ENCODE peak calls at places on chromosome 22, in seven cellular contexts. F, X, Z, D, Q, U and C are unnamed samples.

GRCh38 chr22:35597692-35598395 is 19.3 kb downstream of the MB start:
- DNase-seq in D (no peak), U (no peak), Z (no peak), Q (no peak), X (no peak), F (no peak), C (no peak)

GRCh38 chr22:19085233-19086043 is 36.8 kb downstream of the DGCR2 start:
- DNase-seq in Q (no peak), F (peak), D (no peak), X (peak), Z (no peak), U (peak), C (no peak)

GRCh38 chr22:17570851-17571631 is 7.7 kb downstream of the SLC25A18 start:
- DNase-seq in Z (peak), Q (peak), U (no peak), F (peak), X (peak), D (peak), C (peak)

GRCh38 chr22:24433868-24434471 is 6.6 kb downstream of the ADORA2A start:
- DNase-seq in X (no peak), Q (no peak), U (no peak), D (no peak), F (peak), Z (no peak), C (no peak)

GRCh38 chr22:30992565-30992964 is 23.5 kb downstream of the TUG1 start:
- DNase-seq in Z (no peak), U (no peak), D (no peak), X (no peak), F (no peak), Q (no peak), C (no peak)

GRCh38 chr22:50673231-50674126 is 856 bp downstream of the SHANK3 start:
- DNase-seq in F (no peak), X (no peak), D (no peak), U (no peak), Q (no peak), Z (no peak), C (no peak)

GRCh38 chr22:43183496-43184263 is 3.3 kb downstream of the TTLL12 start:
- DNase-seq in Q (no peak), F (no peak), D (no peak), Z (no peak), U (no peak), X (no peak), C (no peak)

GRCh38 chr22:26825960-26826359 is 168.6 kb downstream of the MIAT start:
- DNase-seq in Z (no peak), U (no peak), X (no peak), F (no peak), Q (no peak), D (no peak), C (no peak)

GRCh38 chr22:27754247-27754887 is 47.2 kb downstream of the MN1 start:
- DNase-seq in D (no peak), Q (no peak), U (no peak), F (no peak), Z (no peak), X (no peak), C (no peak)

GRCh38 chr22:50548046-50548912 is 2.6 kb downstream of the KLHDC7B start:
- DNase-seq in Q (no peak), Z (no peak), U (no peak), F (no peak), X (no peak), D (no peak), C (no peak)

GRCh38 chr22:45612451-45612901 is 59.2 kb upstream of the ATXN10 start:
- DNase-seq in X (no peak), F (peak), D (no peak), Z (no peak), Q (no peak), U (peak), C (peak)

GRCh38 chr22:19149962-19150361 is at the start of gene GSC2:
- DNase-seq in Q (no peak), F (no peak), X (no peak), D (no peak), Z (no peak), U (no peak), C (no peak)

GRCh38 chr22:44357296-44357961 is 44.7 kb upstream of the SHISAL1 start:
- DNase-seq in X (no peak), Q (no peak), D (no peak), U (no peak), F (no peak), Z (no peak), C (peak)

GRCh38 chr22:50724616-50725015 is 13.4 kb upstream of the ACR start:
- DNase-seq in Z (no peak), D (no peak), U (no peak), Q (no peak), X (no peak), F (no peak), C (no peak)

GRCh38 chr22:21815357-21815756 is 52.1 kb downstream of the MAPK1 start:
- DNase-seq in Z (no peak), U (no peak), D (no peak), X (no peak), F (no peak), Q (no peak), C (no peak)

GRCh38 chr22:27312567-27313507 is 488.7 kb downstream of the MN1 start:
- DNase-seq in Q (no peak), X (no peak), F (no peak), Z (no peak), U (no peak), D (no peak), C (no peak)

GRCh38 chr22:41909290-41910049 is 5.4 kb downstream of the SHISA8 start:
- DNase-seq in U (no peak), Q (no peak), X (peak), D (no peak), Z (no peak), F (no peak), C (no peak)

GRCh38 chr22:17562906-17563870 is at the start of gene SLC25A18:
- DNase-seq in X (peak), Q (no peak), F (no peak), U (no peak), D (peak), Z (no peak), C (no peak)

GRCh38 chr22:36368359-36368983 is 19.3 kb downstream of the MYH9 start:
- DNase-seq in U (no peak), Q (no peak), Z (no peak), F (peak), X (no peak), D (no peak), C (no peak)

GRCh38 chr22:45263790-45264269 is 20.9 kb upstream of the UPK3A start:
- DNase-seq in Q (no peak), X (peak), U (no peak), D (peak), F (peak), Z (peak), C (peak)

GRCh38 chr22:46596032-46596441 is 24.1 kb upstream of the GRAMD4 start:
- DNase-seq in D (no peak), X (no peak), U (no peak), Q (no peak), Z (no peak), F (peak), C (no peak)

GRCh38 chr22:36027579-36027959 is 1.1 kb downstream of the RBFOX2 start:
- DNase-seq in U (no peak), D (no peak), F (no peak), Z (no peak), Q (no peak), X (peak), C (no peak)

GRCh38 chr22:35498446-35498845 is 42.2 kb upstream of the RASD2 start:
- DNase-seq in F (no peak), U (no peak), X (no peak), Z (no peak), D (no peak), Q (no peak), C (no peak)

GRCh38 chr22:25763239-25763777 is 21.3 kb downstream of the MYO18B start:
- DNase-seq in F (no peak), Q (no peak), U (no peak), X (no peak), Z (no peak), D (no peak), C (no peak)

GRCh38 chr22:44363214-44363979 is 50.6 kb upstream of the SHISAL1 start:
- DNase-seq in D (peak), U (no peak), Q (no peak), Z (no peak), F (peak), X (no peak), C (peak)

GRCh38 chr22:44524806-44525205 is 26.8 kb upstream of the RTL6 start:
- DNase-seq in Z (no peak), X (no peak), D (no peak), F (no peak), Q (no peak), U (no peak), C (peak)

GRCh38 chr22:20636945-20637344 is 129.5 kb downstream of the MED15 start:
- DNase-seq in Z (no peak), D (no peak), Q (no peak), F (no peak), U (no peak), X (no peak), C (no peak)

GRCh38 chr22:43441216-43441615 is 29.4 kb downstream of the MPPED1 start:
- DNase-seq in F (no peak), U (no peak), D (no peak), Z (no peak), X (no peak), Q (no peak), C (no peak)

GRCh38 chr22:47658182-47658581 is 895.7 kb downstream of the TBC1D22A start:
- DNase-seq in Z (no peak), U (no peak), X (no peak), F (no peak), D (no peak), Q (no peak), C (no peak)

GRCh38 chr22:19060356-19061009 is 61.7 kb downstream of the DGCR2 start:
- DNase-seq in U (no peak), D (no peak), X (no peak), Z (no peak), Q (no peak), F (peak), C (peak)

GRCh38 chr22:29311468-29312217 is 3.9 kb downstream of the RASL10A start:
- DNase-seq in F (no peak), U (no peak), Z (no peak), X (no peak), D (no peak), Q (no peak), C (peak)

GRCh38 chr22:36332623-36333331 is 55.0 kb downstream of the MYH9 start:
- DNase-seq in X (peak), F (peak), Z (no peak), D (no peak), U (no peak), Q (no peak), C (peak)

GRCh38 chr22:41557401-41558240 is 3.2 kb upstream of the CSDC2 start:
- DNase-seq in X (peak), Z (no peak), D (peak), F (peak), U (peak), Q (no peak), C (no peak)